ENCODE peak calls at places on chromosomes 6 and 20, in seven cellular contexts. One of them, this sample, is unnamed.

GRCh38 chr6:105091140-105091829 is 88.5 kb downstream of the POPDC3 start:
- DNase-seq in lung: no peak
- DNase-seq in mesothelial cell of epicardium: no peak
- DNase-seq in heart left ventricle: no peak
- DNase-seq in PC-3: no peak
- DNase-seq in WTC11: no peak
- DNase-seq in fibroblast of lung: no peak
- DNase-seq in this sample: no peak

GRCh38 chr6:53306819-53307347 is 41.9 kb downstream of the ELOVL5 start:
- DNase-seq in lung: no peak
- DNase-seq in mesothelial cell of epicardium: no peak
- DNase-seq in heart left ventricle: no peak
- DNase-seq in PC-3: peak; percentile 84
- DNase-seq in WTC11: no peak
- DNase-seq in fibroblast of lung: peak; percentile 81
- DNase-seq in this sample: no peak

GRCh38 chr6:26571592-26572296 is 25.0 kb upstream of the ABT1 start:
- DNase-seq in lung: no peak
- DNase-seq in mesothelial cell of epicardium: no peak
- DNase-seq in heart left ventricle: no peak
- DNase-seq in PC-3: peak; percentile 97
- DNase-seq in WTC11: peak; percentile 70
- DNase-seq in fibroblast of lung: peak; percentile 90
- DNase-seq in this sample: no peak

GRCh38 chr20:64003970-64004725 is 23.2 kb downstream of the PRPF6 start:
- DNase-seq in lung: no peak
- DNase-seq in mesothelial cell of epicardium: no peak
- DNase-seq in heart left ventricle: no peak
- DNase-seq in PC-3: no peak
- DNase-seq in WTC11: no peak
- DNase-seq in fibroblast of lung: peak; percentile 39
- DNase-seq in this sample: no peak

GRCh38 chr6:16257999-16258708 is 19.8 kb downstream of the GMPR start:
- DNase-seq in lung: no peak
- DNase-seq in mesothelial cell of epicardium: no peak
- DNase-seq in heart left ventricle: no peak
- DNase-seq in PC-3: peak; percentile 3
- DNase-seq in WTC11: no peak
- DNase-seq in fibroblast of lung: no peak
- DNase-seq in this sample: no peak

GRCh38 chr20:4951299-4951698 is 50.0 kb downstream of the SLC23A2 start:
- DNase-seq in lung: no peak
- DNase-seq in mesothelial cell of epicardium: no peak
- DNase-seq in heart left ventricle: no peak
- DNase-seq in PC-3: peak; percentile 78
- DNase-seq in WTC11: no peak
- DNase-seq in fibroblast of lung: peak; percentile 92
- DNase-seq in this sample: no peak

GRCh38 chr20:34369265-34369664 is 6.2 kb downstream of the ITCH start:
- DNase-seq in lung: no peak
- DNase-seq in mesothelial cell of epicardium: no peak
- DNase-seq in heart left ventricle: no peak
- DNase-seq in PC-3: peak; percentile 72
- DNase-seq in WTC11: no peak
- DNase-seq in fibroblast of lung: no peak
- DNase-seq in this sample: no peak

GRCh38 chr20:51321343-51322163 is 221.0 kb downstream of the NFATC2 start:
- DNase-seq in lung: no peak
- DNase-seq in mesothelial cell of epicardium: no peak
- DNase-seq in heart left ventricle: no peak
- DNase-seq in PC-3: no peak
- DNase-seq in WTC11: no peak
- DNase-seq in fibroblast of lung: no peak
- DNase-seq in this sample: no peak

GRCh38 chr20:34579191-34579661 is 20.7 kb downstream of the MAP1LC3A start:
- DNase-seq in lung: no peak
- DNase-seq in mesothelial cell of epicardium: no peak
- DNase-seq in heart left ventricle: no peak
- DNase-seq in PC-3: peak; percentile 93
- DNase-seq in WTC11: no peak
- DNase-seq in fibroblast of lung: peak; percentile 78
- DNase-seq in this sample: no peak

GRCh38 chr6:117951783-117952182 is 44.7 kb downstream of the SLC35F1 start:
- DNase-seq in lung: no peak
- DNase-seq in mesothelial cell of epicardium: no peak
- DNase-seq in heart left ventricle: no peak
- DNase-seq in PC-3: no peak
- DNase-seq in WTC11: peak; percentile 53
- DNase-seq in fibroblast of lung: no peak
- DNase-seq in this sample: no peak

GRCh38 chr6:79895382-79896100 is 51.8 kb downstream of the ELOVL4 start:
- DNase-seq in lung: no peak
- DNase-seq in mesothelial cell of epicardium: no peak
- DNase-seq in heart left ventricle: no peak
- DNase-seq in PC-3: peak; percentile 79
- DNase-seq in WTC11: no peak
- DNase-seq in fibroblast of lung: peak; percentile 9
- DNase-seq in this sample: no peak

GRCh38 chr6:5072440-5072839 is 12.7 kb upstream of the PPP1R3G start:
- DNase-seq in lung: no peak
- DNase-seq in mesothelial cell of epicardium: no peak
- DNase-seq in heart left ventricle: no peak
- DNase-seq in PC-3: no peak
- DNase-seq in WTC11: no peak
- DNase-seq in fibroblast of lung: no peak
- DNase-seq in this sample: no peak

GRCh38 chr20:23143098-23143497 is 57.0 kb upstream of the CD93 start:
- DNase-seq in lung: no peak
- DNase-seq in mesothelial cell of epicardium: no peak
- DNase-seq in heart left ventricle: no peak
- DNase-seq in PC-3: peak; percentile 88
- DNase-seq in WTC11: no peak
- DNase-seq in fibroblast of lung: peak; percentile 84
- DNase-seq in this sample: no peak

GRCh38 chr20:23141450-23142161 is 55.5 kb upstream of the CD93 start:
- DNase-seq in lung: no peak
- DNase-seq in mesothelial cell of epicardium: no peak
- DNase-seq in heart left ventricle: no peak
- DNase-seq in PC-3: no peak
- DNase-seq in WTC11: no peak
- DNase-seq in fibroblast of lung: peak; percentile 89
- DNase-seq in this sample: no peak

GRCh38 chr20:23143986-23144695 is 58.0 kb upstream of the CD93 start:
- DNase-seq in lung: no peak
- DNase-seq in mesothelial cell of epicardium: no peak
- DNase-seq in heart left ventricle: no peak
- DNase-seq in PC-3: peak; percentile 74
- DNase-seq in WTC11: no peak
- DNase-seq in fibroblast of lung: no peak
- DNase-seq in this sample: no peak

GRCh38 chr20:23141016-23141415 is 54.9 kb upstream of the CD93 start:
- DNase-seq in lung: no peak
- DNase-seq in mesothelial cell of epicardium: no peak
- DNase-seq in heart left ventricle: no peak
- DNase-seq in PC-3: no peak
- DNase-seq in WTC11: no peak
- DNase-seq in fibroblast of lung: no peak
- DNase-seq in this sample: no peak

DNA sequence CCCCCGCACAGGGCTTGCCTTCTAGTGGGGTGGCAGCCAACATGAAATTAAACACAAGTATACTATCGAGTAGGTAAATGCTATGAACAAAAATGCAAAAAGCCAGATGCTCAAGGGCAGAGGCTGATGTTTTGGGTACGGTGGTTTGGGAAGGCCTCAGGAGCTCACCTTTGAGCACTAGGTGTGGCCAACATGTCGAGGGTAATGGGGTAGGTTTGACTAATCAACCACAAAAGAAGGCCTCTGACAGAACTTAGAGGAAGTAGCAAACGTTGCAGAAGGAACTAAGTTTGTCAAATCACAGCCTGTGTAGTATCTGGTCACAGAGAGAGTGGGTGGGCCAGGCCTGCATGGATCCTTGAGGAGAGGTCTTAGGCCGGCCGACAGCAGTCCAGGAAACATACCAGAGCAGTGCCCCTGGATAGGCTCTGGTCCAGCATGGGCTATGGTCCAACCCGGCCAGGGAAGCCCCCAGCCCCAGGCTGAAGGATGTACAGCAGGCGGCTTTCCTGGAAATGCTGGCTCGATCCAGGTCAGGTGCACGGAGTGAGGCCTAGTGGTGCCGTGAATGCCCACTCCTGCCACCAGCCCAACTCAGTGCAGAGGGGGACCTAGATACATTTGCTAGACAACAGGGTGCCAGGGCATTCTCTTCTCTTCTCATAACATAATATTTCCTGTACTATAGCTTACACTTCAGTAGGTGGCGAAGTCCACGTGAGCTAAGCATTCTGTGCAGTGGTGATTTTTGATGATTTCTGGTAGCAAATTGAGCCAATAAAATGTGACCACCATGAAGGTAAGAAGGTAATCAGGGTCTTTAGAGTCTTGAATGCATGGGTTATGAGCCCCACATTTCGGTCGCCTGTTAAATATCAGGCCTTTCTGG is 56.3 kb upstream of the CD93 start:
- DNase-seq in lung: no peak
- DNase-seq in mesothelial cell of epicardium: no peak
- DNase-seq in heart left ventricle: no peak
- DNase-seq in PC-3: peak; percentile 68
- DNase-seq in WTC11: no peak
- DNase-seq in fibroblast of lung: no peak
- DNase-seq in this sample: no peak
- TF ChIP-seq CTCF in lung: no peak
- TF ChIP-seq CTCF in mesothelial cell of epicardium: no peak
- TF ChIP-seq CTCF in heart left ventricle: no peak
- TF ChIP-seq CTCF in PC-3: no peak
- TF ChIP-seq CTCF in WTC11: no peak
- TF ChIP-seq CTCF in fibroblast of lung: no peak
- TF ChIP-seq CTCF in this sample: no peak

GRCh38 chr6:128808856-128809255 is 74.1 kb upstream of the LAMA2 start:
- DNase-seq in lung: no peak
- DNase-seq in mesothelial cell of epicardium: no peak
- DNase-seq in heart left ventricle: no peak
- DNase-seq in PC-3: no peak
- DNase-seq in WTC11: no peak
- DNase-seq in fibroblast of lung: no peak
- DNase-seq in this sample: no peak

GRCh38 chr6:128806274-128806673 is 76.7 kb upstream of the LAMA2 start:
- DNase-seq in lung: no peak
- DNase-seq in mesothelial cell of epicardium: no peak
- DNase-seq in heart left ventricle: no peak
- DNase-seq in PC-3: no peak
- DNase-seq in WTC11: no peak
- DNase-seq in fibroblast of lung: no peak
- DNase-seq in this sample: no peak

GRCh38 chr6:128801621-128802020 is 81.3 kb upstream of the LAMA2 start:
- DNase-seq in lung: no peak
- DNase-seq in mesothelial cell of epicardium: no peak
- DNase-seq in heart left ventricle: no peak
- DNase-seq in PC-3: no peak
- DNase-seq in WTC11: no peak
- DNase-seq in fibroblast of lung: no peak
- DNase-seq in this sample: no peak

GRCh38 chr6:128803911-128804310 is 79.0 kb upstream of the LAMA2 start:
- DNase-seq in lung: no peak
- DNase-seq in mesothelial cell of epicardium: no peak
- DNase-seq in heart left ventricle: no peak
- DNase-seq in PC-3: peak; percentile 15
- DNase-seq in WTC11: no peak
- DNase-seq in fibroblast of lung: peak; percentile 78
- DNase-seq in this sample: no peak

GRCh38 chr6:128807577-128807976 is 75.4 kb upstream of the LAMA2 start:
- DNase-seq in lung: no peak
- DNase-seq in mesothelial cell of epicardium: no peak
- DNase-seq in heart left ventricle: no peak
- DNase-seq in PC-3: peak; percentile 44
- DNase-seq in WTC11: no peak
- DNase-seq in fibroblast of lung: peak; percentile 45
- DNase-seq in this sample: no peak
- TF ChIP-seq CTCF in lung: no peak
- TF ChIP-seq CTCF in mesothelial cell of epicardium: peak; percentile 57
- TF ChIP-seq CTCF in heart left ventricle: peak; percentile 38
- TF ChIP-seq CTCF in PC-3: peak; percentile 67
- TF ChIP-seq CTCF in WTC11: no peak
- TF ChIP-seq CTCF in fibroblast of lung: peak; percentile 42
- TF ChIP-seq CTCF in this sample: no peak

DNA sequence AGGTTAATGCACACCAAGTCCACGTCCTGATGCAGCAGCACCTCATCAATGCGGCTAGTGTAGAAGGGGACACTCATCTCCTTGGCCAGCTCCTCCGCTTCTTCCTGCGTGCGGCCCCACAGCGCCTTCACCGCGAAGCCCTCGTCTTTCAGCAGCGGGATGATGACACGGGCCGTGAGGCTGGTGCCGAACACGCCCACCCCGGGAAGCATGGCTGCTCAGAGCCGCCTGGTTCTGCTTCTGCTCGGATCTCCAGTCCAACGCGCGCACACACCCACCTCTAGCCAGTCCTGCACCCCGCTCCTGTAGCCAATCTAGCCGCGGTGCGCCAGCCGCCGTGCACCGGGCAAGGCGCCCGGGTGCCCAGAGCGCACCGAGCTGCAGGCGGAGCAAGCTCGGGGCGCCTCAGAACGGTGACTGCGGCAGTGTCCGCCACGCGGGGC is 700 bp downstream of the GFOD1 start:
- DNase-seq in lung: peak; percentile 48
- DNase-seq in mesothelial cell of epicardium: no peak
- DNase-seq in heart left ventricle: peak; percentile 82
- DNase-seq in PC-3: peak; percentile 64
- DNase-seq in WTC11: peak; percentile 62
- DNase-seq in fibroblast of lung: peak; percentile 72
- DNase-seq in this sample: peak; percentile 65
- TF ChIP-seq CTCF in lung: no peak
- TF ChIP-seq CTCF in mesothelial cell of epicardium: no peak
- TF ChIP-seq CTCF in heart left ventricle: no peak
- TF ChIP-seq CTCF in PC-3: no peak
- TF ChIP-seq CTCF in WTC11: no peak
- TF ChIP-seq CTCF in fibroblast of lung: no peak
- TF ChIP-seq CTCF in this sample: no peak

GRCh38 chr20:46757754-46758678 is 48.6 kb downstream of the SLC2A10 start:
- DNase-seq in lung: peak; percentile 45
- DNase-seq in mesothelial cell of epicardium: no peak
- DNase-seq in heart left ventricle: no peak
- DNase-seq in PC-3: peak; percentile 79
- DNase-seq in WTC11: peak; percentile 74
- DNase-seq in fibroblast of lung: peak; percentile 38
- DNase-seq in this sample: no peak

GRCh38 chr20:46758929-46759669 is 49.6 kb downstream of the SLC2A10 start:
- DNase-seq in lung: no peak
- DNase-seq in mesothelial cell of epicardium: no peak
- DNase-seq in heart left ventricle: no peak
- DNase-seq in PC-3: no peak
- DNase-seq in WTC11: no peak
- DNase-seq in fibroblast of lung: no peak
- DNase-seq in this sample: no peak

GRCh38 chr20:46765506-46765905 is 56.1 kb downstream of the SLC2A10 start:
- DNase-seq in lung: no peak
- DNase-seq in mesothelial cell of epicardium: no peak
- DNase-seq in heart left ventricle: no peak
- DNase-seq in PC-3: no peak
- DNase-seq in WTC11: no peak
- DNase-seq in fibroblast of lung: no peak
- DNase-seq in this sample: no peak

GRCh38 chr20:46764068-46764467 is 54.6 kb downstream of the SLC2A10 start:
- DNase-seq in lung: no peak
- DNase-seq in mesothelial cell of epicardium: no peak
- DNase-seq in heart left ventricle: no peak
- DNase-seq in PC-3: no peak
- DNase-seq in WTC11: no peak
- DNase-seq in fibroblast of lung: no peak
- DNase-seq in this sample: no peak

GRCh38 chr20:46761566-46761965 is 52.1 kb downstream of the SLC2A10 start:
- DNase-seq in lung: no peak
- DNase-seq in mesothelial cell of epicardium: no peak
- DNase-seq in heart left ventricle: no peak
- DNase-seq in PC-3: no peak
- DNase-seq in WTC11: no peak
- DNase-seq in fibroblast of lung: no peak
- DNase-seq in this sample: no peak
- TF ChIP-seq CTCF in lung: no peak
- TF ChIP-seq CTCF in mesothelial cell of epicardium: no peak
- TF ChIP-seq CTCF in heart left ventricle: no peak
- TF ChIP-seq CTCF in PC-3: no peak
- TF ChIP-seq CTCF in WTC11: no peak
- TF ChIP-seq CTCF in fibroblast of lung: no peak
- TF ChIP-seq CTCF in this sample: no peak